ENCODE peak calls at places on chromosomes 5 and 9, in four cellular contexts. V is brain microvascular endothelial cell, S is spleen, Q is thyroid gland. P is an unnamed sample. For H3K36me3, the result is how much of the 10 kb centered on the place peaks cover.

GRCh38 chr5:124748687-124749594 is 2.5 kb upstream of the ZNF608 start:
- DNase-seq in S (peak), V (peak), Q (peak), P (no peak)

GRCh38 chr5:149410071-149410470 is 31.0 kb upstream of the IL17B start:
- DNase-seq in S (no peak), Q (no peak), V (no peak), P (no peak)

GRCh38 chr9:127172066-127172707 is 49.8 kb upstream of the ANGPTL2 start:
- DNase-seq in V (no peak), S (peak), Q (no peak), P (no peak)

GRCh38 chr5:43602456-43602817 is 543 bp upstream of the NNT start:
- DNase-seq in Q (peak), S (no peak), V (peak), P (no peak)

GRCh38 chr9:127537792-127538191 is 74.3 kb upstream of the STXBP1 start:
- DNase-seq in V (no peak), S (no peak), Q (no peak), P (no peak)

GRCh38 chr5:18380729-18381362 is 746.6 kb downstream of the TAF11L14 start:
- DNase-seq in S (no peak), Q (no peak), V (no peak), P (no peak)

GRCh38 chr9:109934499-109935214 is 154.7 kb downstream of the PALM2AKAP2 start:
- DNase-seq in V (peak), Q (no peak), S (no peak), P (no peak)

GRCh38 chr5:42691413-42691861 is 65.2 kb upstream of the CCDC152 start:
- DNase-seq in S (peak), Q (no peak), V (peak), P (no peak)

GRCh38 chr9:38032266-38032830 is 36.7 kb downstream of the SHB start:
- DNase-seq in Q (peak), V (no peak), S (no peak), P (no peak)

GRCh38 chr5:115343855-115344254 is 47.4 kb upstream of the CCDC112 start:
- DNase-seq in S (no peak), V (peak), Q (no peak), P (no peak)

GRCh38 chr9:94150279-94150828 is 66.1 kb downstream of the PTPDC1 start:
- DNase-seq in Q (no peak), S (no peak), V (no peak), P (no peak)

GRCh38 chr9:106993603-106994002 is 130.6 kb downstream of the ZNF462 start:
- DNase-seq in Q (no peak), V (no peak), S (no peak), P (no peak)
- H3K36me3 ChIP-seq in Q (under half), V (under half), S (under half), P (under half)

GRCh38 chr9:79611091-79611614 is 39.4 kb downstream of the TLE4 start:
- DNase-seq in V (peak), Q (no peak), S (no peak), P (no peak)

GRCh38 chr9:79610019-79610760 is 38.4 kb downstream of the TLE4 start:
- DNase-seq in Q (no peak), S (no peak), V (peak), P (no peak)

GRCh38 chr9:79616013-79616412 is 44.2 kb downstream of the TLE4 start:
- DNase-seq in V (no peak), Q (no peak), S (no peak), P (no peak)

GRCh38 chr9:79615038-79615437 is 43.3 kb downstream of the TLE4 start:
- DNase-seq in Q (no peak), V (no peak), S (no peak), P (no peak)

DNA sequence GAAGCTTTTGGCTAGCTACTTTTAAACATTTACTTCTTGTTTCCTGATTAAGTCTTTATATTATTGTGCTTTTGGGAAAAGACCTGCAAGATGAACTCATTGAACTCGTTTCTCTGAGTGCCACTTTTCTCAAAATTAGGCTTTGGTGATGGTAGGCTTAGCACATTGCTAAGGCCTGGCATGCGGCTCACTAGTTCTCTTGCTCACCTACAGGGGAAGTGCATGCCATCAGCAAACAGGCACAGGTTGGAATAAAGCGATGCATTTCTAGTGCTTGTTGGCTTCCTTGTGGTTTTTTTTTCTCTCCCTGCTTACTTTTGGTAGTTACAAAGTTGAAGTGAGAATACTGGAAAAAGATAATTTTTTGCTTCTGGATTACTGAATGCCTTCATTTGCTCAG is 41.4 kb downstream of the TLE4 start:
- DNase-seq in S (no peak), V (no peak), Q (no peak), P (no peak)
- TF ChIP-seq CTCF in S (no peak), V (no peak), Q (no peak), P (no peak)

GRCh38 chr9:82020341-82020740 is 31.8 kb downstream of the SPATA31D1 start:
- DNase-seq in S (no peak), Q (no peak), V (no peak), P (no peak)

GRCh38 chr9:82021198-82021597 is 32.6 kb downstream of the SPATA31D1 start:
- DNase-seq in S (no peak), V (peak), Q (peak), P (peak)

GRCh38 chr9:82022121-82022520 is 33.5 kb downstream of the SPATA31D1 start:
- DNase-seq in S (no peak), V (no peak), Q (no peak), P (no peak)

GRCh38 chr9:82024931-82025330 is 36.4 kb downstream of the SPATA31D1 start:
- DNase-seq in V (no peak), S (no peak), Q (no peak), P (no peak)
- H3K36me3 ChIP-seq in V (under half), S (under half), Q (under half), P (under half)

GRCh38 chr9:34896112-34896511 is 62.0 kb upstream of the PHF24 start:
- DNase-seq in Q (no peak), V (no peak), S (no peak), P (no peak)
- TF ChIP-seq CTCF in Q (no peak), V (peak), S (no peak), P (no peak)

GRCh38 chr5:177528631-177529030 is 11.9 kb upstream of the DDX41 start:
- DNase-seq in Q (no peak), V (no peak), S (peak), P (no peak)
- H3K36me3 ChIP-seq in Q (under half), V (half or more), S (half or more), P (half or more)

P was measured in keratinocyte.